ENCODE peak calls at places on chromosomes 1 and 21, in six cellular contexts. One of them, this sample, is unnamed.
A peak's percentile ranks its signal among the peaks of the same experiment; 100 is the strongest.

GRCh38 chr1:219324171-219324570 is 150.5 kb downstream of the LYPLAL1 start:
- DNase-seq in body of pancreas: no peak
- DNase-seq in RPMI8226: no peak
- DNase-seq in H54: no peak
- DNase-seq in stimulated activated CD8-positive, alpha-beta memory T cell treated with anti-CD3 and anti-CD28 coated beads, Interleukin-12 subunit alpha, Interleukin-12 subunit beta, amount 100 ng/mL, for 1 hour: no peak
- DNase-seq in GM23338: no peak
- DNase-seq in this sample: no peak

GRCh38 chr1:201694615-201695335 is 134.2 kb upstream of the IPO9 start:
- DNase-seq in body of pancreas: no peak
- DNase-seq in RPMI8226: no peak
- DNase-seq in H54: no peak
- DNase-seq in stimulated activated CD8-positive, alpha-beta memory T cell treated with anti-CD3 and anti-CD28 coated beads, Interleukin-12 subunit alpha, Interleukin-12 subunit beta, amount 100 ng/mL, for 1 hour: no peak
- DNase-seq in GM23338: no peak
- DNase-seq in this sample: no peak

GRCh38 chr1:5998906-5999301 is 6.7 kb upstream of the NPHP4 start:
- DNase-seq in body of pancreas: no peak
- DNase-seq in RPMI8226: no peak
- DNase-seq in H54: no peak
- DNase-seq in stimulated activated CD8-positive, alpha-beta memory T cell treated with anti-CD3 and anti-CD28 coated beads, Interleukin-12 subunit alpha, Interleukin-12 subunit beta, amount 100 ng/mL, for 1 hour: no peak
- DNase-seq in GM23338: no peak
- DNase-seq in this sample: peak; percentile 32

GRCh38 chr21:42532466-42533181 is 19.0 kb downstream of the SLC37A1 start:
- DNase-seq in body of pancreas: peak; percentile 61
- DNase-seq in RPMI8226: peak; percentile 53
- DNase-seq in H54: peak; percentile 56
- DNase-seq in stimulated activated CD8-positive, alpha-beta memory T cell treated with anti-CD3 and anti-CD28 coated beads, Interleukin-12 subunit alpha, Interleukin-12 subunit beta, amount 100 ng/mL, for 1 hour: no peak
- DNase-seq in GM23338: no peak
- DNase-seq in this sample: peak; percentile 82

GRCh38 chr1:39940980-39941871 is 13.7 kb upstream of the MFSD2A start:
- DNase-seq in body of pancreas: no peak
- DNase-seq in RPMI8226: no peak
- DNase-seq in H54: no peak
- DNase-seq in stimulated activated CD8-positive, alpha-beta memory T cell treated with anti-CD3 and anti-CD28 coated beads, Interleukin-12 subunit alpha, Interleukin-12 subunit beta, amount 100 ng/mL, for 1 hour: no peak
- DNase-seq in GM23338: no peak
- DNase-seq in this sample: no peak

GRCh38 chr1:12556368-12556930 is 61.6 kb downstream of the DHRS3 start:
- DNase-seq in body of pancreas: peak; percentile 41
- DNase-seq in RPMI8226: no peak
- DNase-seq in H54: no peak
- DNase-seq in stimulated activated CD8-positive, alpha-beta memory T cell treated with anti-CD3 and anti-CD28 coated beads, Interleukin-12 subunit alpha, Interleukin-12 subunit beta, amount 100 ng/mL, for 1 hour: no peak
- DNase-seq in GM23338: peak; percentile 49
- DNase-seq in this sample: peak; percentile 69

GRCh38 chr21:31354122-31354521 is 10.1 kb upstream of the TIAM1 start:
- DNase-seq in body of pancreas: no peak
- DNase-seq in RPMI8226: no peak
- DNase-seq in H54: no peak
- DNase-seq in stimulated activated CD8-positive, alpha-beta memory T cell treated with anti-CD3 and anti-CD28 coated beads, Interleukin-12 subunit alpha, Interleukin-12 subunit beta, amount 100 ng/mL, for 1 hour: no peak
- DNase-seq in GM23338: peak; percentile 22
- DNase-seq in this sample: no peak

GRCh38 chr1:21662426-21663250 is 6.5 kb downstream of the RAP1GAP start:
- DNase-seq in body of pancreas: no peak
- DNase-seq in RPMI8226: no peak
- DNase-seq in H54: no peak
- DNase-seq in stimulated activated CD8-positive, alpha-beta memory T cell treated with anti-CD3 and anti-CD28 coated beads, Interleukin-12 subunit alpha, Interleukin-12 subunit beta, amount 100 ng/mL, for 1 hour: no peak
- DNase-seq in GM23338: no peak
- DNase-seq in this sample: no peak

GRCh38 chr1:219365435-219365834 is 191.8 kb downstream of the LYPLAL1 start:
- DNase-seq in body of pancreas: no peak
- DNase-seq in RPMI8226: no peak
- DNase-seq in H54: no peak
- DNase-seq in stimulated activated CD8-positive, alpha-beta memory T cell treated with anti-CD3 and anti-CD28 coated beads, Interleukin-12 subunit alpha, Interleukin-12 subunit beta, amount 100 ng/mL, for 1 hour: no peak
- DNase-seq in GM23338: no peak
- DNase-seq in this sample: no peak

GRCh38 chr1:181347495-181348390 is 135.6 kb upstream of the CACNA1E start:
- DNase-seq in body of pancreas: no peak
- DNase-seq in RPMI8226: no peak
- DNase-seq in H54: no peak
- DNase-seq in stimulated activated CD8-positive, alpha-beta memory T cell treated with anti-CD3 and anti-CD28 coated beads, Interleukin-12 subunit alpha, Interleukin-12 subunit beta, amount 100 ng/mL, for 1 hour: no peak
- DNase-seq in GM23338: no peak
- DNase-seq in this sample: no peak

GRCh38 chr1:42747125-42747524 is 7.1 kb upstream of the CLDN19 start:
- DNase-seq in body of pancreas: peak; percentile 44
- DNase-seq in RPMI8226: peak; percentile 47
- DNase-seq in H54: peak; percentile 26
- DNase-seq in stimulated activated CD8-positive, alpha-beta memory T cell treated with anti-CD3 and anti-CD28 coated beads, Interleukin-12 subunit alpha, Interleukin-12 subunit beta, amount 100 ng/mL, for 1 hour: peak; percentile 30
- DNase-seq in GM23338: peak; percentile 68
- DNase-seq in this sample: no peak

GRCh38 chr1:158026641-158027040 is 33.2 kb downstream of the KIRREL1 start:
- DNase-seq in body of pancreas: no peak
- DNase-seq in RPMI8226: no peak
- DNase-seq in H54: no peak
- DNase-seq in stimulated activated CD8-positive, alpha-beta memory T cell treated with anti-CD3 and anti-CD28 coated beads, Interleukin-12 subunit alpha, Interleukin-12 subunit beta, amount 100 ng/mL, for 1 hour: no peak
- DNase-seq in GM23338: no peak
- DNase-seq in this sample: no peak

GRCh38 chr1:247331172-247331525 is 518 bp downstream of the ZNF496 start:
- DNase-seq in body of pancreas: peak; percentile 81
- DNase-seq in RPMI8226: peak; percentile 88
- DNase-seq in H54: peak; percentile 86
- DNase-seq in stimulated activated CD8-positive, alpha-beta memory T cell treated with anti-CD3 and anti-CD28 coated beads, Interleukin-12 subunit alpha, Interleukin-12 subunit beta, amount 100 ng/mL, for 1 hour: peak; percentile 51
- DNase-seq in GM23338: peak; percentile 77
- DNase-seq in this sample: peak; percentile 87

GRCh38 chr1:230857077-230857476 is 11.2 kb downstream of the C1orf198 start:
- DNase-seq in body of pancreas: no peak
- DNase-seq in RPMI8226: no peak
- DNase-seq in H54: no peak
- DNase-seq in stimulated activated CD8-positive, alpha-beta memory T cell treated with anti-CD3 and anti-CD28 coated beads, Interleukin-12 subunit alpha, Interleukin-12 subunit beta, amount 100 ng/mL, for 1 hour: no peak
- DNase-seq in GM23338: no peak
- DNase-seq in this sample: no peak

GRCh38 chr21:36981049-36981391 is 14.6 kb upstream of the HLCS start:
- DNase-seq in body of pancreas: no peak
- DNase-seq in RPMI8226: no peak
- DNase-seq in H54: no peak
- DNase-seq in stimulated activated CD8-positive, alpha-beta memory T cell treated with anti-CD3 and anti-CD28 coated beads, Interleukin-12 subunit alpha, Interleukin-12 subunit beta, amount 100 ng/mL, for 1 hour: no peak
- DNase-seq in GM23338: no peak
- DNase-seq in this sample: no peak

GRCh38 chr1:209389258-209389657 is 194.3 kb upstream of the CAMK1G start:
- DNase-seq in body of pancreas: no peak
- DNase-seq in RPMI8226: no peak
- DNase-seq in H54: peak; percentile 46
- DNase-seq in stimulated activated CD8-positive, alpha-beta memory T cell treated with anti-CD3 and anti-CD28 coated beads, Interleukin-12 subunit alpha, Interleukin-12 subunit beta, amount 100 ng/mL, for 1 hour: no peak
- DNase-seq in GM23338: no peak
- DNase-seq in this sample: no peak

GRCh38 chr1:181204530-181204929 is 116.0 kb downstream of the IER5 start:
- DNase-seq in body of pancreas: no peak
- DNase-seq in RPMI8226: no peak
- DNase-seq in H54: no peak
- DNase-seq in stimulated activated CD8-positive, alpha-beta memory T cell treated with anti-CD3 and anti-CD28 coated beads, Interleukin-12 subunit alpha, Interleukin-12 subunit beta, amount 100 ng/mL, for 1 hour: no peak
- DNase-seq in GM23338: no peak
- DNase-seq in this sample: no peak

GRCh38 chr1:17632541-17633193 is 93.2 kb downstream of the ARHGEF10L start:
- DNase-seq in body of pancreas: no peak
- DNase-seq in RPMI8226: no peak
- DNase-seq in H54: peak; percentile 77
- DNase-seq in stimulated activated CD8-positive, alpha-beta memory T cell treated with anti-CD3 and anti-CD28 coated beads, Interleukin-12 subunit alpha, Interleukin-12 subunit beta, amount 100 ng/mL, for 1 hour: no peak
- DNase-seq in GM23338: no peak
- DNase-seq in this sample: no peak

GRCh38 chr1:219173758-219174671 is at the start of gene LYPLAL1:
- DNase-seq in body of pancreas: peak; percentile 90
- DNase-seq in RPMI8226: peak; percentile 97
- DNase-seq in H54: peak; percentile 63
- DNase-seq in stimulated activated CD8-positive, alpha-beta memory T cell treated with anti-CD3 and anti-CD28 coated beads, Interleukin-12 subunit alpha, Interleukin-12 subunit beta, amount 100 ng/mL, for 1 hour: peak; percentile 80
- DNase-seq in GM23338: peak; percentile 87
- DNase-seq in this sample: peak; percentile 91

GRCh38 chr1:152044386-152044785 is 7.6 kb upstream of the S100A11 start:
- DNase-seq in body of pancreas: no peak
- DNase-seq in RPMI8226: no peak
- DNase-seq in H54: no peak
- DNase-seq in stimulated activated CD8-positive, alpha-beta memory T cell treated with anti-CD3 and anti-CD28 coated beads, Interleukin-12 subunit alpha, Interleukin-12 subunit beta, amount 100 ng/mL, for 1 hour: no peak
- DNase-seq in GM23338: no peak
- DNase-seq in this sample: no peak

GRCh38 chr1:172429324-172430127 is 9.0 kb downstream of the C1orf105 start:
- DNase-seq in body of pancreas: peak; percentile 61
- DNase-seq in RPMI8226: peak; percentile 75
- DNase-seq in H54: no peak
- DNase-seq in stimulated activated CD8-positive, alpha-beta memory T cell treated with anti-CD3 and anti-CD28 coated beads, Interleukin-12 subunit alpha, Interleukin-12 subunit beta, amount 100 ng/mL, for 1 hour: no peak
- DNase-seq in GM23338: peak; percentile 81
- DNase-seq in this sample: no peak

GRCh38 chr1:47393141-47393540 is 22.9 kb upstream of the FOXE3 start:
- DNase-seq in body of pancreas: no peak
- DNase-seq in RPMI8226: no peak
- DNase-seq in H54: no peak
- DNase-seq in stimulated activated CD8-positive, alpha-beta memory T cell treated with anti-CD3 and anti-CD28 coated beads, Interleukin-12 subunit alpha, Interleukin-12 subunit beta, amount 100 ng/mL, for 1 hour: no peak
- DNase-seq in GM23338: no peak
- DNase-seq in this sample: no peak

GRCh38 chr1:233569636-233570035 is 44.3 kb upstream of the KCNK1 start:
- DNase-seq in body of pancreas: no peak
- DNase-seq in RPMI8226: no peak
- DNase-seq in H54: no peak
- DNase-seq in stimulated activated CD8-positive, alpha-beta memory T cell treated with anti-CD3 and anti-CD28 coated beads, Interleukin-12 subunit alpha, Interleukin-12 subunit beta, amount 100 ng/mL, for 1 hour: no peak
- DNase-seq in GM23338: no peak
- DNase-seq in this sample: no peak

GRCh38 chr1:113451710-113452109 is 61.4 kb downstream of the MAGI3 start:
- DNase-seq in body of pancreas: no peak
- DNase-seq in RPMI8226: no peak
- DNase-seq in H54: no peak
- DNase-seq in stimulated activated CD8-positive, alpha-beta memory T cell treated with anti-CD3 and anti-CD28 coated beads, Interleukin-12 subunit alpha, Interleukin-12 subunit beta, amount 100 ng/mL, for 1 hour: no peak
- DNase-seq in GM23338: no peak
- DNase-seq in this sample: no peak

This sample was measured in left lung.